ENCODE peak calls at places on chromosomes 5 and 9, in seven cellular contexts. C is HFFc6; J is OCI-LY7; U is activated CD4-positive, alpha-beta T cell treated with anti-CD3 and anti-CD28 coated beads for 48 hours; P is ureter; R is ovary; H is CD4-positive, alpha-beta memory T cell. A is an unnamed sample.

GRCh38 chr9:122808141-122808540 is 8.2 kb downstream of the OR1K1 start:
- DNase-seq in C (no peak), J (no peak), U (no peak), P (no peak), R (no peak), H (no peak), A (no peak)

GRCh38 chr9:115671236-115671770 is 482.3 kb upstream of the PAPPA start:
- DNase-seq in C (no peak), J (no peak), U (no peak), P (no peak), R (no peak), H (no peak), A (no peak)

GRCh38 chr5:158569534-158569933 is 530.2 kb downstream of the EBF1 start:
- DNase-seq in C (no peak), J (no peak), U (no peak), P (no peak), R (no peak), H (no peak), A (no peak)

GRCh38 chr5:73902327-73903051 is 276.5 kb downstream of the ARHGEF28 start:
- DNase-seq in C (peak), J (peak), U (no peak), P (no peak), R (no peak), H (peak), A (no peak)

GRCh38 chr5:55896663-55897062 is 45.5 kb downstream of the IL31RA start:
- DNase-seq in C (no peak), J (no peak), U (no peak), P (no peak), R (no peak), H (no peak), A (no peak)

GRCh38 chr5:56490971-56491468 is 257.9 kb upstream of the ANKRD55 start:
- DNase-seq in C (no peak), J (no peak), U (peak), P (peak), R (no peak), H (peak), A (no peak)

GRCh38 chr5:75461679-75462078 is 49.8 kb downstream of the CERT1 start:
- DNase-seq in C (peak), J (no peak), U (no peak), P (no peak), R (no peak), H (no peak), A (no peak)

GRCh38 chr5:2156358-2157059 is 273.8 kb upstream of the IRX4 start:
- DNase-seq in C (no peak), J (no peak), U (no peak), P (no peak), R (no peak), H (no peak), A (no peak)

GRCh38 chr5:174328626-174329299 is 283.3 kb downstream of the NSG2 start:
- DNase-seq in C (no peak), J (no peak), U (no peak), P (no peak), R (no peak), H (no peak), A (no peak)

GRCh38 chr5:140293091-140293996 is 9.6 kb downstream of the PFDN1 start:
- DNase-seq in C (no peak), J (no peak), U (no peak), P (no peak), R (no peak), H (no peak), A (no peak)

GRCh38 chr9:95201201-95201600 is 116.3 kb downstream of the FANCC start:
- DNase-seq in C (no peak), J (no peak), U (no peak), P (no peak), R (no peak), H (no peak), A (no peak)

GRCh38 chr5:71695561-71695960 is 23.5 kb upstream of the CARTPT start:
- DNase-seq in C (no peak), J (no peak), U (no peak), P (no peak), R (no peak), H (no peak), A (no peak)

GRCh38 chr5:134540747-134541733 is 15.6 kb downstream of the JADE2 start:
- DNase-seq in C (no peak), J (no peak), U (no peak), P (no peak), R (no peak), H (no peak), A (no peak)

GRCh38 chr5:150377964-150378694 is 20.6 kb downstream of the TCOF1 start:
- DNase-seq in C (peak), J (no peak), U (no peak), P (no peak), R (no peak), H (no peak), A (no peak)

GRCh38 chr9:127316586-127317383 is 52.2 kb downstream of the GARNL3 start:
- DNase-seq in C (peak), J (no peak), U (peak), P (no peak), R (no peak), H (no peak), A (no peak)

GRCh38 chr5:141522301-141522700 is 33.4 kb downstream of the PCDHGC5 start:
- DNase-seq in C (no peak), J (no peak), U (no peak), P (no peak), R (no peak), H (no peak), A (no peak)

GRCh38 chr9:134488251-134488900 is 153.2 kb upstream of the COL5A1 start:
- DNase-seq in C (peak), J (no peak), U (no peak), P (no peak), R (peak), H (no peak), A (no peak)

GRCh38 chr5:146446861-146447733 is at the start of gene TCERG1:
- DNase-seq in C (peak), J (peak), U (peak), P (peak), R (peak), H (peak), A (peak)

GRCh38 chr9:105886136-105886535 is 191.8 kb downstream of the TMEM38B start:
- DNase-seq in C (no peak), J (no peak), U (no peak), P (no peak), R (no peak), H (no peak), A (no peak)